ENCODE peak calls at places on chromosomes 1 and 21, in four cellular contexts. H is RWPE1, P is BJ, N is ovary. T is an unnamed sample.

GRCh38 chr1:246454655-246455054 is 52.4 kb downstream of the SMYD3 start:
- DNase-seq in H (no peak), P (peak), N (no peak), T (no peak)

GRCh38 chr1:54724771-54725170 is 9.1 kb downstream of the TTC4 start:
- DNase-seq in H (no peak), P (no peak), N (no peak), T (no peak)

GRCh38 chr1:183932412-183932811 is 105.1 kb downstream of the COLGALT2 start:
- DNase-seq in H (no peak), P (no peak), N (peak), T (peak)

GRCh38 chr1:224454337-224455055 is 19.9 kb upstream of the WDR26 start:
- DNase-seq in H (peak), P (no peak), N (no peak), T (peak)

GRCh38 chr1:218371927-218372672 is 27.0 kb downstream of the TGFB2 start:
- DNase-seq in H (no peak), P (peak), N (peak), T (no peak)

GRCh38 chr1:156160000-156160743 is 6.8 kb downstream of the SEMA4A start:
- DNase-seq in H (no peak), P (no peak), N (peak), T (no peak)

GRCh38 chr1:30474818-30475200 is 248.6 kb downstream of the MATN1 start:
- DNase-seq in H (no peak), P (no peak), N (no peak), T (no peak)

GRCh38 chr1:25145775-25146381 is 86.4 kb downstream of the SYF2 start:
- DNase-seq in H (no peak), P (no peak), N (no peak), T (no peak)

GRCh38 chr1:16181887-16182719 is 26.2 kb upstream of the EPHA2 start:
- DNase-seq in H (peak), P (peak), N (peak), T (peak)

GRCh38 chr1:9700340-9700739 is 48.8 kb downstream of the PIK3CD start:
- DNase-seq in H (peak), P (peak), N (no peak), T (peak)

GRCh38 chr1:185973645-185974044 is 239.5 kb downstream of the HMCN1 start:
- DNase-seq in H (no peak), P (peak), N (no peak), T (peak)

GRCh38 chr21:15006594-15007230 is 58.1 kb downstream of the NRIP1 start:
- DNase-seq in H (no peak), P (no peak), N (no peak), T (no peak)

GRCh38 chr21:45319461-45320211 is 31.9 kb upstream of the POFUT2 start:
- DNase-seq in H (no peak), P (no peak), N (peak), T (peak)

GRCh38 chr21:29155118-29155932 is 24.9 kb downstream of the MAP3K7CL start:
- DNase-seq in H (peak), P (no peak), N (peak), T (peak)

GRCh38 chr1:204891860-204892259 is 21.2 kb downstream of the NFASC start:
- DNase-seq in H (no peak), P (no peak), N (no peak), T (no peak)

GRCh38 chr1:98323906-98324358 is 337.6 kb upstream of the SNX7 start:
- DNase-seq in H (peak), P (peak), N (no peak), T (peak)

GRCh38 chr1:176938375-176938774 is 226.1 kb downstream of the ASTN1 start:
- DNase-seq in H (no peak), P (no peak), N (no peak), T (no peak)

GRCh38 chr1:176942346-176942745 is 222.2 kb downstream of the ASTN1 start:
- DNase-seq in H (no peak), P (no peak), N (no peak), T (no peak)

GRCh38 chr1:176943783-176944182 is 220.7 kb downstream of the ASTN1 start:
- DNase-seq in H (no peak), P (no peak), N (no peak), T (no peak)

GRCh38 chr1:176944606-176945005 is 219.9 kb downstream of the ASTN1 start:
- DNase-seq in H (no peak), P (no peak), N (no peak), T (no peak)

DNA sequence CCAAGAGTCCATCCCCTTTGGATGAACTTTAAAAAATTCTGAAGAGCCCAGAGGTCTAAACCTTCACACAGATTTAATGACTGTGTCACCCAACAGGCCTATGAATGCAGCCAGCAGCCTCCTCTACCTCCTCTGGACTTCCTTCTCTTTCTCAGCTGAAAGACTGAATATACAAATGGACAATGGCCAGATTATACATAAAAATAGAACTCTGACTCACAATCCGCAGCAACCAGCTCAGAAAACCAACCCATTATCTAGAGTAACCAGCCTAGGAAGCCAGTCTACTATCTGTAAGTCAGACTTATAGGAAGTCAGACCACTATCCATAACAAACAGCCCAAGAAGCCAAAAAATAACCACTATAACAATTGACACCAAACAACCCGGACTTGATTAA is 224.5 kb downstream of the ASTN1 start:
- DNase-seq in H (no peak), P (no peak), N (no peak), T (no peak)
- TF ChIP-seq CTCF in H (no peak), P (no peak), N (no peak), T (no peak)

DNA sequence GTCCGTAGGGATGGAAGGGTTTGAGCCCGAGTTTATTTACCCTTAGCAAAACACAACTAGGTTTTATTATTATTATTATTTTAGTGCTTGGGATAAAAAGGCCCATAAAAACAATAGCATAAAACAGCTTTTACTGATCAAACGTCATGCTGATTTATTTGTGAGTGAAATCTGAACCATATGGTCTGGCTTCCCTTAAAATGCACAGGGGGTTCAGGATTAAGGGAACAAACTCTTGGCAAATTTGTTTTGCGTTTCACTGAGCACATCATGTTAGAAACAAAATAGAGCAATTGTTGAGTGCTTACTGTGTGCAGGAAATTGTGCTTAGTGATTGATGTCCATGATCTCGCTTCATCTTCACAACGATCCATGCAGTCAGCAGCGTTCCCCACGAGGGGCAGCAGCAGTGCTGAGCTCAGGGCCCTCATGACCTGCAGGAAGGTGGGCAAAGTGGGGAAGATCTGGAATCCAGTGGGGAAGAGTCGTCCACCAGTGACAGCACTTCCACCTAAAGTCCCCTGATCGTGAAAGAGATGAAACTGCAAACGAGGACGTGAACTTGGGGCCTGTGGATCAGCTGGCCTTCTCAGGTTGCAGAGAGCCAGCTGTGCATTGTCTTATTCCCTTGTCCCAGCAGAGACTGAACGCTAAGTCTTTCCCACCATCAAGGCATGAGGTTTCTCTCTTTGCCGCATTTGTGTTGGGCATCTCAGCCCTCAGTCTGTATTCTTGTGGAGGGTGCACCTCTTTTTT is 71.1 kb downstream of the KIF26B start:
- DNase-seq in H (no peak), P (no peak), N (no peak), T (no peak)
- TF ChIP-seq CTCF in H (no peak), P (no peak), N (no peak), T (no peak)

GRCh38 chr1:178768423-178768822 is 43.4 kb downstream of the RALGPS2 start:
- DNase-seq in H (no peak), P (no peak), N (no peak), T (peak)
- TF ChIP-seq CTCF in H (peak), P (peak), N (peak), T (peak)

DNA sequence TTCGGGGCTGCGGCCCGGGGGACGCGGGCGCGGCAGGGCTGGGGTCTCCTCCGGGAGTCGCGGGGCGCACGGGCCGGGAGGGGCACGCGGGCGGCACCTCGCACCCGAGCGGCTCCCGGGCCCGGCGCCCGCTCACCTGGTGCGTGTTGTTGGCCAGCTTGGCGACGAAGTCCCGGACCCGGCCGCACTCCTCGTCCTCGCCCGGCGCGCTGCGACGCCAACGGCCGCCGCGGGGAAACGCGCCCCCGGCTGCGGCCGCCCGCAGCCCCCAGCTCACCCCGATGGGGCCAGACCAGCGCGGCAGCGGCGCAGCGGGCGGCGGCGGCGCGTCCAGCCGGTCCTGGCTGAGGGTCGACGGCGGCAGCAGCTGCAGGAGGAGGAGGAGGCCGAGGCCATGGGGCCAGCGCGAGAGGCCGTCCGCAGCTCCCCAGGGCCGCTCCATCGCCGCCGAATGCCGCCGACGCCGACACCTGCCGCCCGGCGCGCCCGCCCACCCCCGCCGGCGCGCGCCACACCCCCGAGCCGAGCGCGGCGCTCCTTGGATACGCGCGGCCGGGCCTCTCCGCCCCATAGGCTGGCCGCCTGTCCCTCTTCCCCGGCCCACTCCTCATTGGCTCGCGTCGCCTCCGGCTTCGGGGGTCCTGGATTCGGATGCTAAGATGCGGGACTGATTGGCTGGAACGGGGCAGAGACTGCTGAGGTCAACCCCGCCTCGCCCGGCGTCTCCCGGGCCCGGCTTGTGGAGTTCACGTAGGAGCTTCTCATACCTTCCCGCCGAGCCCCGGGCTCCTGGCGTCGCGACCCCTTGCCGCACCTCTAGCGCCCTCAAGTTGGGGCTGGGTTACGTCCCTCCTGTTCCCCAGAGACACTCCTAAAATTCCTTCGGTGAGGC is at the start of gene SORT1:
- DNase-seq in H (peak), P (peak), N (peak), T (peak)
- TF ChIP-seq CTCF in H (no peak), P (peak), N (no peak), T (no peak)

GRCh38 chr1:116036255-116036654 is 59.9 kb downstream of the SLC22A15 start:
- DNase-seq in H (no peak), P (no peak), N (no peak), T (no peak)
- TF ChIP-seq CTCF in H (no peak), P (no peak), N (no peak), T (no peak)

T was measured in MCF 10A.